ENCODE peak calls at places on chromosomes 13 and 19, in four cellular contexts. P is HepG2, K is GM12878, I is K562. V is an unnamed sample.

GRCh38 chr13:76697277-76697676 is 188.9 kb downstream of the KCTD12 start:
- DNase-seq in K (no peak), I (no peak), P (no peak), V (no peak)

GRCh38 chr13:110685305-110685704 is 20.6 kb downstream of the CARS2 start:
- DNase-seq in P (no peak), I (no peak), K (no peak), V (no peak)

GRCh38 chr19:38543807-38544568 is 73.8 kb downstream of the MAP4K1 start:
- DNase-seq in I (peak), K (peak), P (peak), V (peak)

GRCh38 chr13:32284927-32285632 is 30.1 kb downstream of the ZAR1L start:
- DNase-seq in P (peak), I (no peak), K (no peak), V (no peak)

GRCh38 chr13:44350775-44351504 is 22.7 kb upstream of the SERP2 start:
- DNase-seq in P (no peak), I (no peak), K (no peak), V (no peak)

GRCh38 chr19:53960187-53960586 is 2.5 kb upstream of the CACNG8 start:
- DNase-seq in K (no peak), I (no peak), P (no peak), V (no peak)

GRCh38 chr19:9413240-9413954 is 22.0 kb downstream of the ZNF266 start:
- DNase-seq in K (no peak), I (no peak), P (no peak), V (no peak)

GRCh38 chr19:15291089-15291488 is 41.2 kb downstream of the BRD4 start:
- DNase-seq in K (no peak), I (no peak), P (no peak), V (no peak)

GRCh38 chr13:41074523-41074922 is 13.2 kb downstream of the WBP4 start:
- DNase-seq in K (no peak), P (no peak), I (no peak), V (no peak)

DNA sequence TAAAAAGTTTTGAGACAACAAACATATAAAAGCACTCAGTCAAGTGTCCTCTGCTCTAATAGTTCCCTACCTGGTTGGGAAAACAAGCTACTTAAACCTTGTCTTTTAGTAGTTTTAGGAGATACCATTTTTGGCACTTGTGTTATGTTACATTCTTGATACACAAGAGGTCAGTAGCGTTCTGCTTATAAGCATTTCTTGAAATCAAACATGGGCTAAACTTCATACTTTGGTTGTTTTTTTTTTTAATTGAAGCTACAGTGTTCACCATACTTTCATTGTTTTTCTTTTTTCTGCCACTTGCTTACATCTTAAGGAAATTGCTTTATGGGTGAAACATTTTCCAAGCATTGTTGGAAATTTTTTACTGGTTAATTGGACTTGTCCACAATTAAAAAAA is 12.9 kb downstream of the NHLRC3 start:
- DNase-seq in I (no peak), P (peak), K (no peak), V (no peak)
- TF ChIP-seq TCF7 in I (no peak), P (no peak), K (no peak), V (no peak)

GRCh38 chr13:77859450-77859849 is 59.2 kb downstream of the EDNRB start:
- DNase-seq in I (no peak), K (no peak), P (no peak), V (no peak)
- TF ChIP-seq TCF7 in I (no peak), K (no peak), P (no peak), V (no peak)

DNA sequence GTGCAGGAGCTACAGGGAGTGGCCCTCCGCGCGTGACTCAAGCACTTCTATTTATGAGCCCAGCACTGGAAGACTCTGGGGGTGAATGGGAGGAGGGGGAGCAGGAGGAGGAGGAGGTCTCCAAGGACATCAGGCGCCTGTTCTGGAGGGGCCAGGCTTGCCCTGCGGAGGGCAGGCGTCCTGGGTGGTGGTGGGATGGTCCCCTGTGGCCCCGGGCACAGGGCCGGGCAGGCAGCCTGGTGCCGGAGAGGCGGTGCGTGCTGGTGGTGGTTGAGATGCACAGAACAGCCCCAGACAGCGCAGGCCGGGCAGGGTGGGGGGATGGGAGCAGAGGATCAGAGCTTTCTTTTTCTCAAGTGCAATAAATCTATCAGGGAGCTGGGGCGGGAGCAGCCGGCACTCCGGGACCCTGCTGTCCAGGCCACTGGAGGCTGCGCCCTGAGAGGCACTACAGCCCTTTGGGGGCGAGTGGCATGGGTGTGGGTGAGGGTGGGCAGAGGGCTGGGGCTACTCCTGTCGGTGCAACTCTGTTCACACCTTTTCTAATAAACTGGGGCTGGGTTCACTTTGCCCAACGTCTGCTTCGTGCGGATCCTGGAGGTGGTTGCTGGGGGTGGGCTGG is 14.0 kb downstream of the NKPD1 start:
- DNase-seq in K (no peak), I (no peak), P (no peak), V (no peak)
- TF ChIP-seq TCF7 in K (no peak), I (no peak), P (no peak), V (no peak)

DNA sequence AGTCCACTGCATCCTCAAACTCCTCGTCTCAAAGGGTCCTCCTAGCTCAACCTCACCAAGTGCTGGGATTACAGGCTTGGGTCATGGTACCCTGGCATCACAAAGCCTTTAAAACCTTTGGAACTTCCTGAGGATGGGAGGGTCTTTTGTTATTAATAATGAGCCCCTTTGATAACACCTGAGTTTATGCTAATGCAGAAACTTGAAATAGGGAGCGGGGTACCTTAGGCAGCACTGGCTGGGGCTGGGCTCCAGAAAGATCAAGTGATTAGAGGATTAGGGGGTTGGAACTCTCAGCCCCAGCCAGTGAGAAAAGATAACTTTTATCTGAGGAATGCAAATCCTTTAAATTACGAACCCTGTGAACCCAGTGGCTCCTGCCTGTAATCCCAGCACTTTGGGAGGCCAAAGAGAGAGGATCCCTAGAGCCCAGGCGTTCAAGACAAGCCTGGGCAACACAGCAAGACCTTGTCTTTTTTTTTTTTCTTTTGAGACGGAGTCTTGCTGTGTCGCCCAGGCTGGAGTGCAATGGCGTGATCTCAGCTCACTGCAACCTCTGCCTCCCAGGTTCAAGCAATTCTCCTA is 9.3 kb upstream of the PSPC1 start:
- DNase-seq in P (no peak), I (no peak), K (no peak), V (no peak)
- TF ChIP-seq TCF7 in P (no peak), I (no peak), K (no peak), V (no peak)

GRCh38 chr13:112444001-112444311 is 67.8 kb downstream of the SPACA7 start:
- DNase-seq in P (peak), K (no peak), I (peak), V (peak)
- TF ChIP-seq TCF7 in P (no peak), K (no peak), I (no peak), V (no peak)

DNA sequence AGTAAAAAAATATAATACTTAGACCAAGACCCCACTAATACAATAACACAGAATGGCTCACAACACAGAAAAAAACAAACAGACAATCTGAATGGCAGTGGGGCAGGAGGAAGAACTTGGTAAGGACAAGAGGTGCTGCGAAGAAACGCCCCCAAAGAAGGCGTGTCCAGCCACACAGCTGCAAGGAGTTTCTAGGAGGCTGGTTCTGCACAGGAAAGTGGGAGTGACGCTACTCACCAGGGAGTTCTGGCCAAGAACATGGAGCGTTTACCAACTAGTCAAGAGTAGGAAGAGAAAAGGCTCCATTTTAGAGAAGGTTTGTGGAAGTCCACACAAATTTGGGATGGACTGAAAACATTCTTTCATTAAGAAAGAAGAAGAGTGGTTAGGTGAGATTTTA is 95.3 kb upstream of the SLC15A1 start:
- DNase-seq in K (no peak), I (peak), P (no peak), V (peak)
- TF ChIP-seq TCF7 in K (no peak), I (no peak), P (no peak), V (no peak)

GRCh38 chr13:26062853-26063444 is 11.1 kb upstream of the SHISA2 start:
- DNase-seq in I (no peak), K (no peak), P (peak), V (no peak)
- TF ChIP-seq TCF7 in I (no peak), K (no peak), P (no peak), V (no peak)

GRCh38 chr19:46724468-46724867 is 7.6 kb upstream of the PRKD2 start:
- DNase-seq in P (no peak), I (no peak), K (no peak), V (no peak)

GRCh38 chr19:46722004-46722380 is 5.1 kb upstream of the PRKD2 start:
- DNase-seq in P (no peak), I (no peak), K (no peak), V (no peak)

GRCh38 chr19:46722421-46723022 is 5.6 kb upstream of the PRKD2 start:
- DNase-seq in K (no peak), P (no peak), I (no peak), V (no peak)

GRCh38 chr19:46723471-46723870 is 6.6 kb upstream of the PRKD2 start:
- DNase-seq in K (no peak), I (no peak), P (no peak), V (no peak)

DNA sequence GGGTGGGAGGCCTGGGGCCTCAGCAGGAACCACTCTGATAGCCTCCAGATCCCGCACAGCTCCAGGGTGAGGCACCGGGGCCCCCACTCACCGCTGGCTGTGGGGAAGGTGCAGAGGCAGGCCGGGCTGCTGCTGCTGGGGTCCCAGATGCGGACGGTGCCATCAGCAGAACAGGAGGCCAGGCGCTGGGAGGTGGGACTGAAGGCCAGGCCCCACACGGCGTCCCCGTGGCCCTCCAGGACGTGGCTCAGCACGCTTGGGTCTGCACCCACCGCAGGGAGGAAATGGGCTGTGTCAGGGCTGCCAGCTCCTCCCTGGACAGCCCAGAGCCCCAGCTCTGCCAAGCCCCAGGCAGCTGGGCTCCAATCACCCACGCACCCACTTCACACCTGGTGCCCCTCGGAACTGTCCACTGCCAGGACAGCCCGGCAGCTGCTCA is 6.1 kb upstream of the PRKD2 start:
- DNase-seq in K (no peak), P (no peak), I (no peak), V (no peak)
- TF ChIP-seq TCF7 in K (no peak), P (no peak), I (no peak), V (no peak)

GRCh38 chr19:51331193-51331592 is 10.7 kb downstream of the VSIG10L start:
- DNase-seq in K (no peak), I (no peak), P (no peak), V (no peak)
- TF ChIP-seq TCF7 in K (no peak), I (no peak), P (no peak), V (no peak)

V was measured in WTC11.